ENCODE peak calls at places on chromosomes 3 and 15, in five cellular contexts. W, L, C, P and Q are unnamed samples.
A peak's percentile ranks its signal among the peaks of the same experiment; 100 is the strongest.

GRCh38 chr15:28125673-28126651 is 26.8 kb upstream of the OCA2 start:
- DNase-seq in L (no peak), W (peak; percentile 64), P (peak; percentile 74), C (no peak), Q (no peak)

GRCh38 chr3:40229411-40229810 is 80.1 kb upstream of the EIF1B start:
- DNase-seq in P (no peak), C (no peak), L (no peak), W (no peak), Q (peak; percentile 73)

GRCh38 chr3:123321806-123322205 is 120.1 kb downstream of the SEC22A start:
- DNase-seq in P (no peak), L (no peak), W (no peak), C (no peak), Q (peak; percentile 26)

GRCh38 chr15:36332301-36332700 is 247.1 kb upstream of the CDIN1 start:
- DNase-seq in P (peak; percentile 18), L (no peak), C (no peak), W (no peak), Q (no peak)

GRCh38 chr3:169772530-169772950 is 656 bp upstream of the MYNN start:
- DNase-seq in C (no peak), L (no peak), W (peak; percentile 95), P (peak; percentile 82), Q (peak; percentile 50)

GRCh38 chr15:71357357-71357756 is 242.1 kb downstream of the THSD4 start:
- DNase-seq in C (no peak), P (peak; percentile 24), W (peak; percentile 38), L (no peak), Q (no peak)

GRCh38 chr15:98800437-98801233 is 152.3 kb downstream of the IGF1R start:
- DNase-seq in C (no peak), W (peak; percentile 67), L (peak; percentile 79), P (peak; percentile 94), Q (no peak)

GRCh38 chr15:90001062-90001682 is at the start of gene ZNF710:
- DNase-seq in P (peak; percentile 80), L (no peak), C (peak; percentile 49), W (peak; percentile 55), Q (no peak)

GRCh38 chr3:185807455-185808068 is 17.3 kb downstream of the IGF2BP2 start:
- DNase-seq in P (peak; percentile 63), W (no peak), L (peak; percentile 76), C (no peak), Q (peak; percentile 69)